ENCODE peak calls at places on chromosomes 12 and 14, in ten cellular contexts. W is fibroblast of lung, M is neural progenitor cell, B is mammary epithelial cell, P is GM12878, F is left lung, I is PC-9, T is fibroblast of mammary gland, D is right atrium auricular region, X is brain microvascular endothelial cell. L is an unnamed sample.

GRCh38 chr12:75560167-75560566 is 48.8 kb upstream of the KRR1 start:
- DNase-seq in I (no peak), T (peak; percentile 73), X (peak; percentile 17), B (peak; percentile 56), W (peak; percentile 81), F (no peak), D (no peak), M (no peak), P (no peak), L (peak; percentile 51)

GRCh38 chr12:119744900-119745606 is 77.1 kb downstream of the PRKAB1 start:
- DNase-seq in I (no peak), T (no peak), D (no peak), B (no peak), X (no peak), F (no peak), M (no peak), W (no peak), P (no peak), L (no peak)

GRCh38 chr12:90305379-90305778 is 596.7 kb upstream of the ATP2B1 start:
- DNase-seq in W (no peak), B (peak; percentile 41), I (peak; percentile 18), X (no peak), T (no peak), M (no peak), D (no peak), F (no peak), P (no peak), L (no peak)

GRCh38 chr14:92277031-92277430 is 45.9 kb upstream of the SLC24A4 start:
- DNase-seq in X (no peak), B (no peak), M (no peak), T (no peak), I (no peak), W (no peak), F (no peak), P (no peak), D (no peak), L (no peak)

GRCh38 chr14:53517276-53517960 is 364.3 kb upstream of the DDHD1 start:
- DNase-seq in M (no peak), B (peak; percentile 64), D (no peak), W (no peak), I (no peak), F (no peak), T (peak; percentile 70), P (no peak), X (peak; percentile 33), L (peak; percentile 44)

GRCh38 chr14:92924247-92924646 is 1.3 kb downstream of the CHGA start:
- DNase-seq in F (peak; percentile 55), W (no peak), P (no peak), D (no peak), I (no peak), M (no peak), T (no peak), X (no peak), B (no peak), L (no peak)

GRCh38 chr12:40921563-40922163 is 229.4 kb downstream of the CNTN1 start:
- DNase-seq in F (no peak), X (no peak), T (peak; percentile 33), P (no peak), B (no peak), W (peak; percentile 36), I (no peak), M (peak; percentile 33), D (no peak), L (peak; percentile 1)

GRCh38 chr12:7136071-7136470 is 5.9 kb downstream of the CLSTN3 start:
- DNase-seq in B (no peak), M (no peak), T (no peak), I (no peak), D (no peak), X (no peak), W (no peak), F (no peak), P (no peak), L (no peak)

GRCh38 chr14:49954171-49954631 is 61.3 kb downstream of the ARF6 start:
- DNase-seq in B (peak; percentile 60), M (no peak), I (peak; percentile 55), X (no peak), P (no peak), D (no peak), T (peak; percentile 18), W (peak; percentile 15), F (no peak), L (peak; percentile 73)

GRCh38 chr12:62396750-62397149 is 69.9 kb upstream of the MON2 start:
- DNase-seq in D (no peak), F (no peak), P (no peak), M (no peak), X (peak; percentile 56), I (no peak), T (no peak), W (peak; percentile 55), B (no peak), L (no peak)

GRCh38 chr12:124909831-124910560 is 4.5 kb downstream of the UBC start:
- DNase-seq in W (peak; percentile 36), M (no peak), I (no peak), B (peak; percentile 75), F (no peak), D (no peak), P (no peak), X (no peak), T (peak; percentile 59), L (peak; percentile 59)

GRCh38 chr12:49932023-49932422 is 18.5 kb upstream of the AQP2 start:
- DNase-seq in D (no peak), B (no peak), F (peak; percentile 51), T (no peak), I (no peak), X (no peak), P (no peak), W (no peak), M (no peak), L (no peak)

GRCh38 chr12:48198619-48198973 is 4.5 kb downstream of the OR10AD1 start:
- DNase-seq in D (peak; percentile 61), T (no peak), W (peak; percentile 24), P (no peak), X (no peak), M (no peak), F (peak; percentile 84), I (peak; percentile 12), B (no peak), L (no peak)

GRCh38 chr14:60653388-60653690 is 4.1 kb upstream of the SIX1 start:
- DNase-seq in P (no peak), M (peak; percentile 64), T (no peak), F (peak; percentile 48), D (no peak), W (no peak), B (no peak), I (no peak), X (no peak), L (peak; percentile 46)

GRCh38 chr14:71362920-71363584 is 455.8 kb downstream of the PCNX1 start:
- DNase-seq in I (no peak), T (peak; percentile 78), F (no peak), X (peak; percentile 48), P (peak; percentile 53), M (no peak), B (peak; percentile 29), D (no peak), W (peak; percentile 88), L (peak; percentile 72)

GRCh38 chr14:77186911-77187648 is 5.5 kb downstream of the TMEM63C start:
- DNase-seq in M (peak; percentile 64), F (no peak), I (peak; percentile 64), P (no peak), T (peak; percentile 24), W (no peak), B (peak; percentile 85), X (no peak), D (no peak), L (peak; percentile 9)

GRCh38 chr12:124034297-124034696 is 61.3 kb downstream of the ZNF664 start:
- DNase-seq in I (no peak), B (no peak), X (no peak), M (no peak), D (no peak), P (no peak), W (no peak), F (no peak), T (no peak), L (no peak)

DNA sequence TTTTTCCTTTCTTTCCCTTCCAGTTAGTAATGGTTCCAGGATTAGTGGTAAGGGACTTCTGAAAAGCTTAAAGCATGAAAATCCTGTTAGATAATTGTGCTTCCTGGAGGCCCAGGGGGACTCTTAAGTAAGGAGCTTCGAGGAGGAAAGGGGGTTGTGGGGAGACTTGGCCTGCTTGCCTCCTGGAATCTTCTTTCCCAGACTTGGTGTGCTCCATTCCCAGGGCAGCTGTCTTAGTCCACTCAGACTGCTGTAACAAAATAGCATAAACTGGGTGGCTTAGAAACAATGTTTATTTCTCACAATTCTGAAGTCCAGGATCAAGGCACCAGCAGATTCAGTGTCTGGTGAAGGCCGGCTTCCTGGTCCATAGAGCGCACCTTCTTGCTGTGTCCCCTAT is 243.0 kb upstream of the PWP1 start:
- DNase-seq in M (peak; percentile 20), X (no peak), W (no peak), I (no peak), P (no peak), T (no peak), D (no peak), F (no peak), B (no peak), L (no peak)
- H3K4me3 ChIP-seq in M (no peak overlapping the region), X (no peak overlapping the region), W (no peak overlapping the region), I (no peak overlapping the region), P (no peak overlapping the region), T (no peak overlapping the region), D (no peak overlapping the region), F (no peak overlapping the region), B (no peak overlapping the region), L (no peak overlapping the region)

GRCh38 chr12:110245278-110245868 is 35.7 kb upstream of the ATP2A2 start:
- DNase-seq in F (peak; percentile 85), P (no peak), T (peak; percentile 28), D (peak; percentile 59), W (no peak), I (no peak), M (peak; percentile 55), B (no peak), X (no peak), L (no peak)
- TF ChIP-seq CTCF in F (peak; percentile 34), P (peak; percentile 67), T (peak; percentile 45), D (no peak), W (no peak), I (peak; percentile 53), M (peak; percentile 43), B (peak; percentile 51), X (peak; percentile 76), L (peak; percentile 37)

DNA sequence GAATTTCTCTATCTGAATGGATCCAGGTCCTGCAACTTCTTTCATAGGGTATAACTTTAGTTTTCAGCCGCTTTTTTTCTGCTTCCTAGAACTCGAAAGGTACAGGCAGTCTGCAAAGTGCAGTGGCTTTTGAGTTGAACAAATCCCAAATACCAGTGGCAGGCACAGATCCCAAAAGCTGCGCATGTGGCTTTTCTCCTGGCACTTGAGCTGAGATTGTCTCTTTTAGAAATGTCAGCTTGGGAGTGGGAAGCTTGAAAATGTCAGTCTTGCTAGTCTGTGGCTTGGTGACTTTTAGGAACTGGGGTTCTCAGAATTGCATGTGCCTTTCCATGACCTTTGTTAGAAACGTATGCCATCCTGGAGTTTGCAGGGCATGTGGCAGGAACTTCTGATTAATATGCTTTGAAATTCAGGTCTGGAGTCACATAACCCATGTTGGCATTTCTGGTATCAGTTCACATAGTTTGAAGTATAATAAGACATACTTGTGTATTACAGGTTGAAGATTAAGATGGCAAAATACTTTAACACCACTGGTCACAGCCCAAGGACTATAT is 182.1 kb downstream of the CHST11 start:
- DNase-seq in I (no peak), M (no peak), W (no peak), X (no peak), F (no peak), D (no peak), P (no peak), B (no peak), T (no peak), L (no peak)
- H3K4me3 ChIP-seq in I (no peak overlapping the region), M (no peak overlapping the region), W (no peak overlapping the region), X (no peak overlapping the region), F (no peak overlapping the region), D (no peak overlapping the region), P (no peak overlapping the region), B (no peak overlapping the region), T (no peak overlapping the region), L (no peak overlapping the region)

GRCh38 chr12:5589055-5589454 is 157.1 kb downstream of the NTF3 start:
- DNase-seq in P (no peak), T (no peak), D (no peak), W (no peak), X (no peak), I (no peak), F (no peak), M (no peak), B (no peak), L (no peak)
- TF ChIP-seq CTCF in P (no peak), T (no peak), D (no peak), W (no peak), X (no peak), I (no peak), F (no peak), M (no peak), B (no peak), L (no peak)